ENCODE peak calls at places on chromosome 3, in eight cellular contexts. H, D, Z, J, K, X, A and W are unnamed samples. For H3K9me3 and H3K4me1, the result is how much of the 10 kb centered on the place peaks cover.

GRCh38 chr3:185656321-185656840 is 70.3 kb downstream of the SENP2 start:
- DNase-seq in A (no peak), D (no peak), Z (no peak), H (peak), K (peak), J (peak), X (no peak), W (no peak)

GRCh38 chr3:24290596-24290995 is 204.1 kb downstream of the THRB start:
- DNase-seq in X (no peak), K (no peak), A (no peak), J (no peak), D (no peak), H (no peak), Z (no peak), W (no peak)

GRCh38 chr3:196177567-196177966 is 33.6 kb downstream of the ZDHHC19 start:
- DNase-seq in A (no peak), D (no peak), Z (no peak), H (no peak), X (no peak), J (no peak), K (no peak), W (no peak)

GRCh38 chr3:100761951-100762350 is 52.7 kb downstream of the TFG start:
- DNase-seq in D (no peak), K (no peak), Z (no peak), A (no peak), X (no peak), J (no peak), H (no peak), W (no peak)

GRCh38 chr3:29141197-29141911 is 139.5 kb upstream of the RBMS3 start:
- DNase-seq in K (no peak), A (no peak), D (no peak), Z (no peak), H (no peak), J (peak), X (no peak), W (no peak)

GRCh38 chr3:129078510-129078909 is 17.9 kb downstream of the GP9 start:
- DNase-seq in K (no peak), D (no peak), J (no peak), H (no peak), Z (no peak), A (no peak), X (no peak), W (no peak)

GRCh38 chr3:107795514-107796094 is 272.8 kb downstream of the BBX start:
- DNase-seq in Z (no peak), K (no peak), X (no peak), H (no peak), J (no peak), A (no peak), D (no peak), W (no peak)

GRCh38 chr3:195164573-195165263 is 106.2 kb downstream of the XXYLT1 start:
- DNase-seq in Z (no peak), X (no peak), A (no peak), J (no peak), H (no peak), D (no peak), K (no peak), W (no peak)

GRCh38 chr3:195897081-195897852 is 11.1 kb downstream of the TNK2 start:
- DNase-seq in J (peak), X (peak), D (no peak), A (no peak), K (no peak), Z (no peak), H (peak), W (no peak)

GRCh38 chr3:48247401-48247807 is 6.5 kb downstream of the ZNF589 start:
- DNase-seq in D (no peak), K (peak), J (no peak), X (no peak), H (no peak), Z (no peak), A (no peak), W (no peak)

GRCh38 chr3:182325213-182325941 is 467.9 kb upstream of the ATP11B start:
- DNase-seq in H (no peak), K (no peak), X (no peak), Z (no peak), D (no peak), J (no peak), A (peak), W (no peak)

GRCh38 chr3:40985195-40985594 is 214.1 kb upstream of the CTNNB1 start:
- DNase-seq in Z (no peak), A (no peak), J (no peak), K (no peak), X (no peak), H (no peak), D (no peak), W (no peak)

GRCh38 chr3:38121451-38121831 is 15.5 kb downstream of the ACAA1 start:
- DNase-seq in H (no peak), J (no peak), Z (no peak), X (no peak), A (no peak), K (peak), D (no peak), W (no peak)

GRCh38 chr3:7388026-7388425 is 527.1 kb downstream of the GRM7 start:
- DNase-seq in K (no peak), Z (no peak), D (no peak), H (no peak), J (no peak), X (no peak), A (no peak), W (no peak)

GRCh38 chr3:187063286-187064081 is 75.8 kb downstream of the RPL39L start:
- DNase-seq in D (no peak), Z (no peak), A (peak), J (peak), H (no peak), X (peak), K (no peak), W (no peak)

GRCh38 chr3:123861081-123861836 is 22.9 kb downstream of the MYLK start:
- DNase-seq in A (no peak), X (no peak), K (no peak), Z (no peak), D (no peak), H (no peak), J (no peak), W (no peak)

GRCh38 chr3:192907784-192908183 is 9.9 kb downstream of the MB21D2 start:
- DNase-seq in D (no peak), K (no peak), A (no peak), Z (no peak), H (no peak), X (no peak), J (no peak), W (no peak)

GRCh38 chr3:137062250-137062649 is 104.5 kb downstream of the IL20RB start:
- DNase-seq in K (no peak), X (no peak), Z (no peak), A (no peak), D (no peak), J (no peak), H (no peak), W (no peak)

GRCh38 chr3:158568784-158569183 is 2.2 kb upstream of the MLF1 start:
- DNase-seq in H (no peak), J (no peak), K (no peak), X (no peak), D (no peak), Z (no peak), A (no peak), W (no peak)

GRCh38 chr3:10380906-10381795 is 60.2 kb upstream of the SEC13 start:
- DNase-seq in D (no peak), A (no peak), X (no peak), J (no peak), K (no peak), H (no peak), Z (no peak), W (no peak)

GRCh38 chr3:71542548-71543370 is 40.8 kb downstream of the FOXP1 start:
- DNase-seq in D (no peak), A (peak), J (peak), X (peak), Z (no peak), H (peak), K (peak), W (peak)

GRCh38 chr3:119571688-119572087 is 7.6 kb upstream of the ADPRH start:
- DNase-seq in J (no peak), X (no peak), A (no peak), D (no peak), H (no peak), K (no peak), Z (no peak), W (peak)

GRCh38 chr3:31157893-31158620 is 263.6 kb upstream of the GADL1 start:
- DNase-seq in J (no peak), H (no peak), Z (no peak), D (no peak), A (no peak), K (no peak), X (no peak), W (no peak)

GRCh38 chr3:75906555-75907112 is 121.3 kb upstream of the ZNF717 start:
- DNase-seq in Z (no peak), K (no peak), H (no peak), X (no peak), D (peak), J (peak), A (no peak), W (no peak)
- TF ChIP-seq CTCF in Z (no peak), K (no peak), H (no peak), X (no peak), D (peak), J (no peak), A (no peak), W (no peak)

GRCh38 chr3:198093082-198093679 is 133.2 kb downstream of the LMLN start:
- DNase-seq in H (no peak), A (no peak), X (no peak), Z (no peak), J (no peak), K (no peak), D (no peak), W (no peak)
- H3K9me3 ChIP-seq in H (under half), A (under half), X (under half), Z (under half), J (under half), K (under half), D (under half), W (under half)

DNA sequence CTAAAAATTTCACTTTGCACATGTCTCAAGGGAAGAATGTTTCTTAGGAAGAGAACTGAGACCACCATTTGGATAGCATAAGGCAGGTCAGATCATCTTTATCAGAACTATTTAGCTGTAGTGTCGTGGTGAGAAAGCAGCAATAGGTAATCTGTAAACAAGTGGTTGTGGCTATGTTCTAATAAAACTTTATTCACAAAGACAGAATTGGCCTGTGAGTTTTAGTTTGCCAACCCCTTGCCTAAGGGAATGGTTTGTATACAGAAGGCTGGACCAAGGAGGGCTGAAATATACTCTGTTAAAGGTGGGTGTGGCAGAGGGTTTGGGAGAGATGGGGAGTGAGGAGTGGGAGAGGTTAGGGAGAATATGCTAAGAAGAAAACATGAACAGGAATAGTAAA is 10.6 kb upstream of the RBM5 start:
- DNase-seq in D (no peak), J (no peak), Z (no peak), H (no peak), X (no peak), K (no peak), A (no peak), W (no peak)
- H3K4me1 ChIP-seq in D (under half), J (under half), Z (under half), H (under half), X (under half), K (under half), A (under half), W (under half)

GRCh38 chr3:188239035-188239434 is 85.1 kb downstream of the LPP start:
- DNase-seq in J (no peak), K (peak), A (peak), Z (no peak), D (no peak), H (no peak), X (no peak), W (no peak)

GRCh38 chr3:188241072-188241471 is 87.1 kb downstream of the LPP start:
- DNase-seq in K (peak), Z (no peak), D (no peak), J (peak), A (peak), X (peak), H (no peak), W (no peak)

GRCh38 chr3:188241883-188242282 is 87.9 kb downstream of the LPP start:
- DNase-seq in K (no peak), X (no peak), H (no peak), Z (no peak), D (no peak), J (no peak), A (peak), W (no peak)

GRCh38 chr3:188239577-188239976 is 85.6 kb downstream of the LPP start:
- DNase-seq in X (no peak), K (no peak), A (peak), H (no peak), Z (no peak), J (no peak), D (no peak), W (no peak)

DNA sequence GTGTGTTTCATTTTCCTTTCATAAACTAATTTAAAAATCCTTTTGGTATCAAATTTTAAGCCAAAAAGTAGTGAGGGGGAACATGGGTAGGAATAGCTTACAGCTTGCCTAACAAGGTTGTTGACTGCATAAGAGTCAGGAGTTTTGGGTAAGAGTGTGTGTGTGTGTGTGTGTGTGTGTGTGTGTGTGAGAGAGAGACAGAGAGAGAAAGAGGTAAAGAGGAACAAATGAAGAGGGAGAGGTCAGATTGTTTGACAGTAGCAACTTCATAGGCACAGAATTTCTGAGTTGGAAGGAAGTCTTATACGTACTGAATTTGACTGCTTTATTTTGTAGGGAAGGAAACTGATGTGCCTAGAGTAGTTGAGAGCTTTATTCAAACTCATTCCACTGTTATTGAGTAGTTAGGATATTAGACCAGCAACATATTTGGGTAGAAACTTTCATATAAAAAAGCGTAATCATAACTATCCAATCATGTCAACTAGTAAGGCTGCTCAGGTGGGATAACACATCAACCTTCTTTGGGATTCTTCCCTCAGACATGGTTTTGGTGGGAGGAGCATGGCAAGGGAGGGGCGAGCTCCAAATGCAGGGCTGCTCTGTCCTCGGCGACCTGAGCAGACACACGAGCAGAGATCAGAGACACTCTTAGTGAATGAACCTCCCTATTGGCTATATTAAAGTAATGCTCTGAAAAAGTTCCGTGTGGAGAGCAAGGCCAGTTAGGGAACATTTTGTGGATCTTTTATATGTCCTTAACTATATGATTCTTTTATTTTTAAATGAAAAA is 86.4 kb downstream of the LPP start:
- DNase-seq in K (no peak), Z (no peak), D (peak), A (peak), J (no peak), X (peak), H (no peak), W (no peak)
- TF ChIP-seq CTCF in K (no peak), Z (no peak), D (no peak), A (no peak), J (no peak), X (no peak), H (no peak), W (no peak)

DNA sequence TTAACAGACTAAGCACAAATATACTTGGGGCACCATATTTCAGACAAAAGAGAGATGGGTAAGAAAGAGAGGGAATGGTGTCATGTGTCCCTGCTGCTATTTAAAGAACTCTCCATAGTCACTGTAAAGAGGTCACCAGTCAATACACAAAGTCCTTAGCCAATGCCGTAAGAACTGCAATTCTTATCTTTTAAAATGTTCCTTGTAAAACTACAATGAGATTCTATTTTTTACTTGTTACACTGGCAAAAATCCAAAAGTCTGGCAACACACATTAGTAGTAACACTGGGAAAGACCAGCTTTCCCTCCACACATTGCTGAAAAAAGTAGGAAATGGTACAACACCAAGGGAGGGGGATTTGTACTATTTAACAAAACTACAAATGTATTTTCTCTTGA is 189.4 kb downstream of the TBC1D5 start:
- DNase-seq in X (no peak), H (no peak), Z (no peak), K (no peak), J (no peak), D (no peak), A (no peak), W (no peak)
- H3K9me3 ChIP-seq in X (under half), H (under half), Z (under half), K (under half), J (under half), D (under half), A (under half), W (under half)